ENCODE peak calls at places on chromosomes 5 and 9, in seven cellular contexts. T is NCI-H524; C is endothelial cell; R is effector memory CD8-positive, alpha-beta T cell; F is cardiac muscle cell; Q is KG1; H is GM06990. G is an unnamed sample.

GRCh38 chr5:155260798-155261197 is 247.2 kb downstream of the KIF4B start:
- DNase-seq in T (peak), C (peak), R (no peak), F (peak), Q (no peak), H (peak), G (no peak)

GRCh38 chr5:92500752-92501151 is 1080.3 kb downstream of the NR2F1-AS1 start:
- DNase-seq in T (no peak), C (no peak), R (no peak), F (no peak), Q (no peak), H (no peak), G (no peak)

GRCh38 chr5:43420241-43420640 is 8.1 kb upstream of the CCL28 start:
- DNase-seq in T (no peak), C (no peak), R (no peak), F (no peak), Q (no peak), H (no peak), G (no peak)

GRCh38 chr5:170195876-170196275 is 36.9 kb upstream of the C5orf58 start:
- DNase-seq in T (peak), C (no peak), R (no peak), F (no peak), Q (no peak), H (no peak), G (no peak)

GRCh38 chr5:87195616-87196015 is 72.1 kb upstream of the RASA1 start:
- DNase-seq in T (no peak), C (no peak), R (no peak), F (no peak), Q (no peak), H (no peak), G (no peak)

GRCh38 chr5:156431956-156432829 is 105.2 kb downstream of the SGCD start:
- DNase-seq in T (no peak), C (no peak), R (no peak), F (no peak), Q (no peak), H (no peak), G (no peak)

GRCh38 chr9:89743576-89744254 is 138.9 kb downstream of the GADD45G start:
- DNase-seq in T (no peak), C (no peak), R (peak), F (no peak), Q (no peak), H (peak), G (no peak)

GRCh38 chr9:95772320-95773060 is 103.0 kb upstream of the ERCC6L2 start:
- DNase-seq in T (no peak), C (peak), R (no peak), F (peak), Q (no peak), H (no peak), G (no peak)

GRCh38 chr5:40834391-40834848 is 602 bp downstream of the RPL37 start:
- DNase-seq in T (no peak), C (no peak), R (peak), F (peak), Q (no peak), H (no peak), G (no peak)

GRCh38 chr5:154758977-154759376 is 3.8 kb downstream of the LARP1 start:
- DNase-seq in T (no peak), C (no peak), R (no peak), F (no peak), Q (no peak), H (no peak), G (no peak)

GRCh38 chr9:68872026-68872501 is 141.8 kb downstream of the PRKACG start:
- DNase-seq in T (no peak), C (no peak), R (no peak), F (no peak), Q (no peak), H (no peak), G (no peak)

GRCh38 chr9:117412006-117412715 is 2.7 kb downstream of the ASTN2 start:
- DNase-seq in T (peak), C (no peak), R (no peak), F (no peak), Q (no peak), H (peak), G (no peak)

GRCh38 chr9:134959971-134960310 is 42.2 kb upstream of the FCN1 start:
- DNase-seq in T (no peak), C (no peak), R (no peak), F (no peak), Q (no peak), H (no peak), G (no peak)

GRCh38 chr9:93598647-93599241 is 22.4 kb downstream of the PHF2 start:
- DNase-seq in T (no peak), C (no peak), R (no peak), F (no peak), Q (no peak), H (no peak), G (no peak)

GRCh38 chr9:128185979-128186965 is 5.1 kb downstream of the CIZ1 start:
- DNase-seq in T (no peak), C (no peak), R (no peak), F (no peak), Q (no peak), H (no peak), G (no peak)

GRCh38 chr5:100676807-100677631 is 141.8 kb downstream of the FAM174A start:
- DNase-seq in T (no peak), C (no peak), R (no peak), F (no peak), Q (no peak), H (no peak), G (no peak)

GRCh38 chr9:38254151-38254550 is 138.4 kb upstream of the ALDH1B1 start:
- DNase-seq in T (peak), C (no peak), R (no peak), F (no peak), Q (no peak), H (no peak), G (no peak)

GRCh38 chr9:128918921-128919320 is 1.9 kb upstream of the PHYHD1 start:
- DNase-seq in T (no peak), C (no peak), R (no peak), F (no peak), Q (no peak), H (no peak), G (no peak)

GRCh38 chr9:88355166-88355565 is 33.1 kb upstream of the SPIN1 start:
- DNase-seq in T (no peak), C (no peak), R (no peak), F (no peak), Q (no peak), H (no peak), G (no peak)

GRCh38 chr9:107180206-107180605 is 102.9 kb upstream of the RAD23B start:
- DNase-seq in T (peak), C (no peak), R (no peak), F (no peak), Q (no peak), H (no peak), G (no peak)

GRCh38 chr5:41835625-41836024 is 34.6 kb downstream of the OXCT1 start:
- DNase-seq in T (no peak), C (no peak), R (no peak), F (peak), Q (no peak), H (no peak), G (peak)

GRCh38 chr9:129311638-129312037 is 133.6 kb upstream of the IER5L start:
- DNase-seq in T (no peak), C (no peak), R (no peak), F (no peak), Q (no peak), H (no peak), G (no peak)

GRCh38 chr9:26746357-26747072 is 146.1 kb downstream of the CAAP1 start:
- DNase-seq in T (no peak), C (no peak), R (no peak), F (no peak), Q (no peak), H (peak), G (no peak)

GRCh38 chr5:59007460-59008063 is 424.7 kb downstream of the RAB3C start:
- DNase-seq in T (no peak), C (no peak), R (no peak), F (no peak), Q (no peak), H (no peak), G (no peak)

GRCh38 chr5:6393596-6394194 is 15.3 kb upstream of the MED10 start:
- DNase-seq in T (no peak), C (no peak), R (no peak), F (no peak), Q (no peak), H (no peak), G (no peak)

GRCh38 chr5:123807177-123807900 is 295.4 kb downstream of the CSNK1G3 start:
- DNase-seq in T (no peak), C (no peak), R (no peak), F (peak), Q (no peak), H (no peak), G (no peak)